ENCODE peak calls at places on chromosomes 3 and 15, in seven cellular contexts. J is GM23248; R is amniotic epithelial cell; C is progenitor cell of endocrine pancreas; X is NCI-H2171; Q is ELF-1; V is activated naive CD8-positive, alpha-beta T cell treated with anti-CD3 and anti-CD28 coated beads, Interleukin-2, amount 50 U/mL, for 24 hours. N is an unnamed sample.

GRCh38 chr3:158631986-158632385 is 12.3 kb upstream of the GFM1 start:
- DNase-seq in J (no peak), R (no peak), C (no peak), X (no peak), Q (no peak), V (no peak), N (no peak)

GRCh38 chr3:8827641-8828040 is 58.2 kb upstream of the OXTR start:
- DNase-seq in J (no peak), R (no peak), C (no peak), X (no peak), Q (no peak), V (no peak), N (no peak)

GRCh38 chr3:117192888-117193287 is 483.3 kb downstream of the TUSC7 start:
- DNase-seq in J (no peak), R (no peak), C (no peak), X (no peak), Q (no peak), V (no peak), N (no peak)

GRCh38 chr15:89167267-89168176 is 53.9 kb downstream of the RLBP1 start:
- DNase-seq in J (peak), R (peak), C (no peak), X (no peak), Q (no peak), V (peak), N (no peak)

GRCh38 chr3:87702600-87702999 is 356.2 kb downstream of the CGGBP1 start:
- DNase-seq in J (no peak), R (no peak), C (no peak), X (no peak), Q (no peak), V (no peak), N (no peak)

GRCh38 chr15:80442728-80443403 is 38.7 kb downstream of the ARNT2 start:
- DNase-seq in J (no peak), R (no peak), C (no peak), X (no peak), Q (no peak), V (no peak), N (no peak)

GRCh38 chr15:68792901-68793766 is 27.6 kb downstream of the ANP32A start:
- DNase-seq in J (no peak), R (no peak), C (no peak), X (no peak), Q (peak), V (no peak), N (no peak)

GRCh38 chr3:58585994-58586393 is 8.8 kb upstream of the FAM107A start:
- DNase-seq in J (peak), R (no peak), C (no peak), X (no peak), Q (peak), V (no peak), N (no peak)

GRCh38 chr3:14761121-14761672 is 57.6 kb upstream of the FGD5 start:
- DNase-seq in J (no peak), R (no peak), C (no peak), X (no peak), Q (peak), V (no peak), N (no peak)

GRCh38 chr15:25742421-25743159 is 120.5 kb downstream of the ATP10A start:
- DNase-seq in J (no peak), R (no peak), C (no peak), X (no peak), Q (no peak), V (no peak), N (no peak)

GRCh38 chr3:42804831-42805821 is 836 bp upstream of the HIGD1A start:
- DNase-seq in J (peak), R (peak), C (peak), X (no peak), Q (peak), V (peak), N (no peak)

GRCh38 chr15:90901799-90902655 is 1.1 kb upstream of the MAN2A2 start:
- DNase-seq in J (peak), R (peak), C (peak), X (peak), Q (peak), V (peak), N (peak)

GRCh38 chr15:68620721-68621528 is 42.1 kb downstream of the CORO2B start:
- DNase-seq in J (peak), R (peak), C (no peak), X (peak), Q (no peak), V (no peak), N (no peak)

GRCh38 chr3:167394003-167394402 is 13.9 kb upstream of the ZBBX start:
- DNase-seq in J (no peak), R (peak), C (no peak), X (no peak), Q (no peak), V (no peak), N (no peak)

GRCh38 chr3:135844381-135844780 is 121.1 kb upstream of the PPP2R3A start:
- DNase-seq in J (peak), R (no peak), C (no peak), X (no peak), Q (no peak), V (no peak), N (no peak)

GRCh38 chr15:40949756-40950207 is 3.5 kb upstream of the CHAC1 start:
- DNase-seq in J (no peak), R (peak), C (no peak), X (no peak), Q (no peak), V (no peak), N (no peak)

GRCh38 chr15:57134877-57135276 is 216.4 kb downstream of the TCF12 start:
- DNase-seq in J (no peak), R (no peak), C (no peak), X (peak), Q (no peak), V (no peak), N (no peak)

GRCh38 chr3:143170676-143171075 is 51.1 kb downstream of the CHST2 start:
- DNase-seq in J (peak), R (peak), C (no peak), X (no peak), Q (no peak), V (no peak), N (no peak)

GRCh38 chr15:74315626-74316025 is 51.8 kb downstream of the CYP11A1 start:
- DNase-seq in J (no peak), R (no peak), C (no peak), X (no peak), Q (no peak), V (peak), N (no peak)

GRCh38 chr15:85854345-85855097 is 59.8 kb upstream of the KLHL25 start:
- DNase-seq in J (peak), R (peak), C (peak), X (peak), Q (peak), V (peak), N (peak)

GRCh38 chr3:10157015-10157414 is 7.7 kb upstream of the IRAK2 start:
- DNase-seq in J (no peak), R (no peak), C (no peak), X (no peak), Q (no peak), V (no peak), N (no peak)

GRCh38 chr3:166190360-166190759 is 353.1 kb upstream of the BCHE start:
- DNase-seq in J (no peak), R (peak), C (no peak), X (no peak), Q (no peak), V (no peak), N (no peak)

GRCh38 chr3:184155644-184156521 is 706 bp downstream of the DVL3 start:
- DNase-seq in J (peak), R (no peak), C (no peak), X (no peak), Q (peak), V (peak), N (peak)

GRCh38 chr3:189260556-189261493 is 89.1 kb downstream of the TPRG1 start:
- DNase-seq in J (peak), R (peak), C (no peak), X (no peak), Q (no peak), V (no peak), N (no peak)

GRCh38 chr3:33030802-33031201 is 66.1 kb downstream of the GLB1 start:
- DNase-seq in J (no peak), R (no peak), C (no peak), X (no peak), Q (peak), V (peak), N (peak)